ENCODE peak calls at places on chromosomes 7 and 10, in seven cellular contexts. One of them, this sample, is unnamed.

GRCh38 chr7:84524714-84525694 is 330.4 kb upstream of the SEMA3A start:
- DNase-seq in HFF-Myc: peak; percentile 30
- DNase-seq in epithelial cell of proximal tubule: no peak
- DNase-seq in lower lobe of right lung: no peak
- DNase-seq in AG09319: peak; percentile 67
- DNase-seq in BJ: peak; percentile 64
- DNase-seq in memory B cell: no peak
- DNase-seq in this sample: peak; percentile 59

GRCh38 chr7:23044581-23044980 is 30.7 kb upstream of the HYCC1 start:
- DNase-seq in epithelial cell of proximal tubule: no peak
- DNase-seq in lower lobe of right lung: no peak
- DNase-seq in HFF-Myc: no peak
- DNase-seq in AG09319: no peak
- DNase-seq in BJ: no peak
- DNase-seq in memory B cell: no peak
- DNase-seq in this sample: no peak

GRCh38 chr10:61900829-61901783 is at the start of gene ARID5B:
- DNase-seq in epithelial cell of proximal tubule: no peak
- DNase-seq in lower lobe of right lung: no peak
- DNase-seq in BJ: no peak
- DNase-seq in HFF-Myc: peak; percentile 68
- DNase-seq in memory B cell: peak; percentile 38
- DNase-seq in AG09319: no peak
- DNase-seq in this sample: peak; percentile 46

GRCh38 chr10:96380821-96381220 is 22.0 kb upstream of the OPALIN start:
- DNase-seq in HFF-Myc: no peak
- DNase-seq in AG09319: no peak
- DNase-seq in lower lobe of right lung: peak; percentile 74
- DNase-seq in epithelial cell of proximal tubule: no peak
- DNase-seq in memory B cell: no peak
- DNase-seq in BJ: no peak
- DNase-seq in this sample: no peak

GRCh38 chr10:69733791-69734261 is 67.9 kb upstream of the COL13A1 start:
- DNase-seq in epithelial cell of proximal tubule: no peak
- DNase-seq in AG09319: no peak
- DNase-seq in BJ: no peak
- DNase-seq in memory B cell: no peak
- DNase-seq in HFF-Myc: no peak
- DNase-seq in lower lobe of right lung: no peak
- DNase-seq in this sample: no peak

GRCh38 chr10:98425511-98426352 is 10.8 kb upstream of the PYROXD2 start:
- DNase-seq in BJ: no peak
- DNase-seq in memory B cell: peak; percentile 39
- DNase-seq in HFF-Myc: no peak
- DNase-seq in epithelial cell of proximal tubule: no peak
- DNase-seq in lower lobe of right lung: no peak
- DNase-seq in AG09319: no peak
- DNase-seq in this sample: no peak

GRCh38 chr10:126783806-126784205 is 113.3 kb upstream of the C10orf90 start:
- DNase-seq in AG09319: no peak
- DNase-seq in epithelial cell of proximal tubule: no peak
- DNase-seq in memory B cell: no peak
- DNase-seq in lower lobe of right lung: no peak
- DNase-seq in HFF-Myc: no peak
- DNase-seq in BJ: no peak
- DNase-seq in this sample: no peak

GRCh38 chr7:122768827-122769226 is 66.1 kb upstream of the RNF148 start:
- DNase-seq in lower lobe of right lung: no peak
- DNase-seq in memory B cell: no peak
- DNase-seq in AG09319: no peak
- DNase-seq in BJ: no peak
- DNase-seq in HFF-Myc: no peak
- DNase-seq in epithelial cell of proximal tubule: no peak
- DNase-seq in this sample: no peak

GRCh38 chr7:132488634-132489302 is 87.5 kb downstream of the PLXNA4 start:
- DNase-seq in HFF-Myc: peak; percentile 5
- DNase-seq in AG09319: no peak
- DNase-seq in epithelial cell of proximal tubule: no peak
- DNase-seq in memory B cell: no peak
- DNase-seq in BJ: no peak
- DNase-seq in lower lobe of right lung: no peak
- DNase-seq in this sample: no peak

GRCh38 chr7:2633538-2634264 is 1.9 kb downstream of the TTYH3 start:
- DNase-seq in lower lobe of right lung: no peak
- DNase-seq in memory B cell: no peak
- DNase-seq in epithelial cell of proximal tubule: no peak
- DNase-seq in AG09319: peak; percentile 78
- DNase-seq in BJ: peak; percentile 61
- DNase-seq in HFF-Myc: no peak
- DNase-seq in this sample: peak; percentile 75

This sample was measured in fibroblast of the conjunctiva.